ENCODE peak calls at places on chromosomes 4 and X, in nine cellular contexts. Q is A673, J is upper lobe of right lung, M is nephron progenitor cell, G is astrocyte of the spinal cord, I is right lobe of liver, N is tibial nerve, Y is HFFc6, X is neural crest cell. V is an unnamed sample.
A peak's percentile ranks its signal among the peaks of the same experiment; 100 is the strongest.

GRCh38 chrX:47723689-47724088 is 64.7 kb upstream of the UXT start:
- DNase-seq in Q (no peak), J (no peak), M (no peak), G (no peak), I (no peak), N (no peak), Y (no peak), X (no peak), V (no peak)

GRCh38 chrX:43618376-43619205 is 37.5 kb upstream of the MAOA start:
- DNase-seq in Q (no peak), J (no peak), M (no peak), G (no peak), I (no peak), N (no peak), Y (no peak), X (no peak), V (no peak)

GRCh38 chrX:24026403-24026801 is 584 bp downstream of the KLHL15 start:
- DNase-seq in Q (peak; percentile 17), J (no peak), M (no peak), G (peak; percentile 36), I (no peak), N (no peak), Y (no peak), X (no peak), V (no peak)

GRCh38 chr4:127734976-127735375 is 4.8 kb downstream of the SLC25A31 start:
- DNase-seq in Q (no peak), J (no peak), M (no peak), G (no peak), I (no peak), N (no peak), Y (no peak), X (no peak), V (no peak)

GRCh38 chr4:127007336-127007735 is 625.4 kb upstream of the INTU start:
- DNase-seq in Q (no peak), J (no peak), M (no peak), G (no peak), I (no peak), N (no peak), Y (no peak), X (no peak), V (no peak)

GRCh38 chr4:176563591-176563990 is 229.1 kb downstream of the VEGFC start:
- DNase-seq in Q (peak; percentile 32), J (no peak), M (no peak), G (no peak), I (no peak), N (no peak), Y (no peak), X (no peak), V (no peak)

GRCh38 chr4:41196633-41197332 is 17.6 kb downstream of the APBB2 start:
- DNase-seq in Q (no peak), J (no peak), M (no peak), G (no peak), I (no peak), N (no peak), Y (no peak), X (no peak), V (no peak)

GRCh38 chr4:146639414-146639814 is 721 bp downstream of the POU4F2 start:
- DNase-seq in Q (no peak), J (no peak), M (no peak), G (no peak), I (no peak), N (no peak), Y (no peak), X (no peak), V (no peak)

GRCh38 chr4:41346306-41347061 is 89.8 kb downstream of the UCHL1 start:
- DNase-seq in Q (peak; percentile 39), J (no peak), M (peak; percentile 14), G (no peak), I (no peak), N (no peak), Y (peak; percentile 41), X (no peak), V (no peak)

GRCh38 chr4:15964159-15964558 is 1.2 kb upstream of the FGFBP2 start:
- DNase-seq in Q (no peak), J (no peak), M (no peak), G (no peak), I (no peak), N (no peak), Y (no peak), X (no peak), V (no peak)

GRCh38 chr4:115274545-115274944 is 161.1 kb upstream of the NDST4 start:
- DNase-seq in Q (peak; percentile 40), J (no peak), M (no peak), G (no peak), I (no peak), N (no peak), Y (no peak), X (no peak), V (no peak)

GRCh38 chr4:115275615-115276014 is 162.2 kb upstream of the NDST4 start:
- DNase-seq in Q (peak; percentile 43), J (no peak), M (no peak), G (no peak), I (no peak), N (no peak), Y (no peak), X (no peak), V (no peak)

GRCh38 chr4:115272585-115272984 is 159.2 kb upstream of the NDST4 start:
- DNase-seq in Q (no peak), J (no peak), M (no peak), G (no peak), I (no peak), N (no peak), Y (no peak), X (no peak), V (no peak)

DNA sequence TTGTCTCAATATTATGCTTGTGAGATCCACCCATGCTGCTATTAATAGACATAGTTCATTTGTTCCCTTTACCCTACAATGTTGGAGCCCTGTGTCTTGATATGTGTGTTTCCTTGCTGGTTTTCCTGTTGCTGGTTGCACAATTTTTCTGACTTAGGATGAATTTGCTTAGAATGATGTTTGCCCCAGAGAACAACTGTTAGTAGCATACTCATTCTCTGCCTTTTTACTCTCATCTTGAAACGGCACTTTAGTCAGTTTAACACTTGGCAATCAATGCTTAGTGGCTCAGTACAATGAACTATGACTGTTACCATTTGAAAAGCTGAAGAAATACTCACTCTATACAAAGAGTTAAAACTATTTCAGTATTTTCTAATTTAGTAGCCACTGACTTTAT is 158.8 kb upstream of the NDST4 start:
- DNase-seq in Q (no peak), J (no peak), M (no peak), G (no peak), I (no peak), N (no peak), Y (no peak), X (no peak), V (no peak)
- TF ChIP-seq CTCF in Q (no peak), J (no peak), M (no peak), G (no peak), I (no peak), N (no peak), Y (no peak), X (no peak), V (no peak)

DNA sequence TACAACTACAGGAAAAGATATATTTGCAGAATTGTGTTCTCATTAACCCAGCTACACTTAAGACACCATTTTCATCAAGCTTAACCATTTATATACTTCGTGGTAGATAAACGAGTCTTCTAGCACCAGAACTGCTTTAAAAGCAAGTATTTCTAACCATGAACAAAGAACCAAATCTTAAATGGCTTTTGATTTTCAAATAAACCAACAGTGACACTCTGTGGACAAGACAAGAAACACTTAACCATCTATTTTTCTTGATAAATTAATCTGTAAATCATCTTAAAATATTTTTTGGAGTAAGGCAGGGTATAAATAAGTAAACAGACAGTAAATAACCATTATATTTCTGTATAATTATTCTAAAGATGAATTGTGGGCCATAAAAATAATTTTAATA is 10.2 kb downstream of the BEND2 start:
- DNase-seq in Q (peak; percentile 33), J (no peak), M (no peak), G (peak; percentile 22), I (no peak), N (no peak), Y (no peak), X (no peak), V (no peak)
- TF ChIP-seq CTCF in Q (peak; percentile 46), J (peak; percentile 24), M (peak; percentile 27), G (no peak), I (peak; percentile 31), N (peak; percentile 13), Y (peak; percentile 48), X (peak; percentile 64), V (no peak)

GRCh38 chr4:132330994-132331393 is 818.1 kb upstream of the PCDH10 start:
- DNase-seq in Q (no peak), J (no peak), M (no peak), G (no peak), I (no peak), N (no peak), Y (no peak), X (no peak), V (no peak)

GRCh38 chr4:132328761-132329160 is 820.3 kb upstream of the PCDH10 start:
- DNase-seq in Q (no peak), J (no peak), M (no peak), G (no peak), I (no peak), N (no peak), Y (no peak), X (no peak), V (no peak)

GRCh38 chr4:132333723-132334045 is 815.4 kb upstream of the PCDH10 start:
- DNase-seq in Q (no peak), J (no peak), M (no peak), G (peak; percentile 26), I (no peak), N (no peak), Y (peak; percentile 77), X (no peak), V (no peak)

GRCh38 chr4:132334081-132334480 is 815.0 kb upstream of the PCDH10 start:
- DNase-seq in Q (no peak), J (no peak), M (no peak), G (no peak), I (no peak), N (no peak), Y (peak; percentile 42), X (no peak), V (no peak)

DNA sequence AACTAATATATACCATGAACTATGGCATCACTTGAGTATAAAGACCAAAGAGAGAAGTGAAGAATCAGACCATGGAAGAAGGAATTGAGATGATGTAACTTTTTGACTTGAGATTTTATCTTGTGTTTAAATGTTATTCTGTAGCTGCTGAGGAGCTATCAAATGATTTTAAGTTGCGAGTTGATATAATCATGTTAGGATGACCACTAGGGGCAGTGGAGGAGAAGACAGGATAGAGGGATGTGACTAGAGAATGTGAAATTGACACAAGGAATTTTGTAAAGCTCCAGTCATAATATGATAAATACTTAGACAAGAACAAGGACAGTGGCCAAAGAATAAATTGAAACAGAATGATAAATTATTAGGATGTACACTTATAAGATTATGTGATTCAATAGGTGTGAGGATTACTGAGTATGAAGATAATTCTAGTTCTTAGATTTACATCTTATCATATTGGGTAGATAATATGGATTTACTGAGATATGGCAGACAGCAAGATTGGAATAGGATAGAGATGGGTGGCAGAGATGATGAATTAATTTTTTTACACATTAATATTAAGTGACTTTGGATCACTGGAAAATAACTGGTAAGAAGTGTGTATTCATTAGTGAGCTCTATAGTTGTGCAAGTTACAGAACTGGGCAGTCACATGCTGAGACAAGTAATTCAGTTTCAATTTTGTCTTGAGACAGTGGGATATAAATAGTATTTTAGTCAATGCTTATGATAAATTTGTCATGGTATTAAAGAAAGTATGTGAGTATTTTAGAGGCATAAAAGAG is 816.0 kb upstream of the PCDH10 start:
- DNase-seq in Q (peak; percentile 6), J (no peak), M (no peak), G (peak; percentile 30), I (no peak), N (no peak), Y (peak; percentile 12), X (no peak), V (no peak)
- TF ChIP-seq CTCF in Q (peak; percentile 44), J (peak; percentile 23), M (peak; percentile 38), G (peak; percentile 39), I (no peak), N (no peak), Y (peak; percentile 72), X (peak; percentile 59), V (peak; percentile 12)

GRCh38 chr4:87505862-87506261 is 23.3 kb downstream of the SPARCL1 start:
- DNase-seq in Q (no peak), J (no peak), M (no peak), G (no peak), I (no peak), N (no peak), Y (no peak), X (no peak), V (no peak)
- TF ChIP-seq CTCF in Q (peak; percentile 40), J (no peak), M (no peak), G (peak; percentile 16), I (no peak), N (no peak), Y (peak; percentile 31), X (no peak), V (no peak)